ENCODE peak calls at places on chromosomes 7 and 10, in eight cellular contexts. U, G, Q, K, B, C, S and Z are unnamed samples.

GRCh38 chr10:110617455-110618162 is 26.5 kb upstream of the RBM20 start:
- DNase-seq in B (no peak), G (no peak), C (no peak), K (no peak), Q (no peak), U (no peak), S (no peak), Z (no peak)

GRCh38 chr10:12531305-12531738 is 182.0 kb downstream of the CAMK1D start:
- DNase-seq in Q (no peak), G (no peak), K (no peak), U (no peak), C (no peak), S (peak), B (no peak), Z (no peak)

GRCh38 chr7:69190738-69191137 is 407.5 kb upstream of the AUTS2 start:
- DNase-seq in G (no peak), S (no peak), U (no peak), Q (no peak), B (no peak), K (no peak), C (peak), Z (no peak)

GRCh38 chr7:107643938-107644703 is 16.5 kb upstream of the SLC26A4 start:
- DNase-seq in C (no peak), K (peak), S (no peak), Q (no peak), G (no peak), U (no peak), B (no peak), Z (no peak)

GRCh38 chr7:132292803-132293202 is 283.5 kb downstream of the PLXNA4 start:
- DNase-seq in B (no peak), C (no peak), S (no peak), K (no peak), G (no peak), U (no peak), Q (no peak), Z (no peak)

GRCh38 chr7:123034106-123034505 is 38.6 kb upstream of the TAS2R16 start:
- DNase-seq in Q (no peak), S (no peak), C (no peak), G (no peak), B (no peak), U (no peak), K (no peak), Z (no peak)

GRCh38 chr10:11856678-11857077 is 33.5 kb downstream of the PROSER2 start:
- DNase-seq in U (no peak), B (no peak), S (no peak), C (no peak), K (peak), G (no peak), Q (no peak), Z (no peak)

GRCh38 chr10:109887776-109888175 is 35.5 kb downstream of the XPNPEP1 start:
- DNase-seq in Q (no peak), S (no peak), G (no peak), B (no peak), U (no peak), K (no peak), C (no peak), Z (no peak)

GRCh38 chr10:100743626-100744135 is 1.7 kb upstream of the PAX2 start:
- DNase-seq in Q (peak), S (no peak), G (no peak), B (no peak), K (peak), U (no peak), C (peak), Z (peak)

GRCh38 chr7:81600608-81601007 is 169.2 kb downstream of the HGF start:
- DNase-seq in K (peak), Q (no peak), U (no peak), B (no peak), S (no peak), G (no peak), C (no peak), Z (no peak)

DNA sequence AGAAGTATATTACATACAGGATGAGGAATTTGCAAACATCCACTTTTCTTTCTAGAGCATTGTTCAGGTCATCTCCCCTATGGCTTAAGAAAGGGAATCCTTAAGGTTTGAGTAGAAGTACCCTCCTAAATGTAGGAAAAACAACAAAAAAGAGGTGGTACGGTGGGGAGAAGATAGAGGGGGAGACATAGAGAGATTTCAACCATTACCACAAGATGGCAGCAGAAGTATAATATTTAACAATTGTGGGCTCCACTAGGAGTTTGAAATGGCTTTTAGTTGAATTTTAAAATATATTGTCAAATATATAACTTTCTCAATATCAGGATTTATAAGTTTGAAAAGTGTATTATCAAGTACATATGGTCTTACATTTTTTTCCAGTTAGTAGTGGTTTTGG is 72.7 kb upstream of the PRKG1 start:
- DNase-seq in G (no peak), U (no peak), Q (no peak), S (peak), K (peak), B (no peak), C (no peak), Z (no peak)
- H3K27ac ChIP-seq in G (no peak), U (no peak), Q (no peak), S (no peak), K (peak), B (no peak), C (no peak), Z (no peak)

DNA sequence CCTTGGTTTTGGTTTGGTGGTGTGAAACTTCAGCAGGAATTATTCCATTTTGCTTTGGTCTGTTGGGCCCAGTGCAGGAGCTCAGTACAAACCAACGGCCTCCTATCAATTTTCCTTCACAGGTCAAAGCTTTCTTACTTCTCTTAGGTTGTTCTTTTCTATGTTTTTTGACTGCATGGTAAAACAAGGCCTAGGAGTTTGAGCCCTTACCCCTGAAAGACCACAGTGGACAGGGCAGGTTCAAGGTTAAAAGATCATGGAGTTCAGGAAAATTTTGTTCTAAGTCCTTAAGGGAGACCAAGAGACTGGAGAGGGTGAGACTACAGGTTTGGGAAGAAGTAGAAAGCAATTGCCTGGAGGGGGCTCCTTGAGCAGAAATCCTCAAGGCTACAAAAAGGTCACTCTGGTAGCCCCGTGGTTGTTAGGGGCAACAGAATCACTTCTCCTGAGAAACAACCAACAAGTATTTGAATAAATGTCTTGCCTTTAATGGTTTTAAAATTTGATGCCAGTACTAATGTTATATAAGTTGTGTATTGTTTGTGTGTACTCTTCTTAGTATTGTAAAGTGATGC is 40.9 kb upstream of the FHIP2A start:
- DNase-seq in U (no peak), S (no peak), K (no peak), G (no peak), Q (no peak), B (no peak), C (no peak), Z (no peak)
- H3K27ac ChIP-seq in U (no peak), S (peak), K (no peak), G (no peak), Q (peak), B (peak), C (peak), Z (peak)

GRCh38 chr10:121709674-121710073 is 111.4 kb upstream of the FGFR2 start:
- DNase-seq in B (no peak), Q (no peak), S (no peak), C (no peak), K (no peak), G (no peak), U (no peak), Z (no peak)
- H3K27ac ChIP-seq in B (no peak), Q (no peak), S (no peak), C (no peak), K (no peak), G (no peak), U (peak), Z (no peak)

DNA sequence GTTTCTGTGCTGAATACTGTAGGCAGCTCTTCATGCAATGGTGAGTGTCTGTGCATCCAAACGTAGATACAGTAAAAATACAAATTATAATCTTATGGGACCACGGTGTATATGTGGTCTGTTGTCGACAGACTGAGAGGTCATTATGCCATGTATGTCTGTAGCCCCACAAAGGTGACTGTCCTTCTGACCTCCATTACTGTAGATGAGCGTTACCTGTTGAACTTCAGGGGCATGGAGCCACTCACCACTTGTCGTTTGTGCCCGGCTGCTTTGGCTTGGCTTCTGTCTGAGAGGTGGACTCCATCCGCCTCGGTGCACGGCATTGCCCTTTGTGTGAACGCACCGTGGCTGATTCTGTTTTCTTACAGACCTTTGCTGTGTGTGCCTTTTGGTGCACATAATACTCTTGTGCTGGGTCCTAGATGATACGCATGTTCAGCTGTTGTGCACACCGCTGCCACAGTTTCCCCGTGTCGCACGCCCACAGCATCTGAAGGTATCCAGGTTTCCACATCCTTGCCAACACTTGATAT is 2.9 kb downstream of the UBE3C start:
- DNase-seq in K (no peak), Q (no peak), S (no peak), B (no peak), C (no peak), G (no peak), U (no peak), Z (no peak)
- H3K27ac ChIP-seq in K (no peak), Q (no peak), S (no peak), B (no peak), C (no peak), G (no peak), U (no peak), Z (no peak)

GRCh38 chr7:149021725-149022062 is 6.6 kb downstream of the PDIA4 start:
- DNase-seq in S (no peak), K (no peak), Q (no peak), U (no peak), C (no peak), B (no peak), G (no peak), Z (no peak)
- H3K27ac ChIP-seq in S (peak), K (no peak), Q (no peak), U (no peak), C (no peak), B (no peak), G (no peak), Z (no peak)

GRCh38 chr7:148334959-148335577 is 255.5 kb upstream of the C7orf33 start:
- DNase-seq in C (no peak), U (peak), G (no peak), S (no peak), B (no peak), K (no peak), Q (no peak), Z (peak)
- H3K27ac ChIP-seq in C (no peak), U (peak), G (no peak), S (no peak), B (no peak), K (no peak), Q (no peak), Z (peak)

GRCh38 chr10:122368502-122369254 is 5.8 kb upstream of the PLEKHA1 start:
- DNase-seq in G (no peak), U (no peak), C (no peak), Q (no peak), K (no peak), S (no peak), B (no peak), Z (no peak)
- H3K27ac ChIP-seq in G (no peak), U (no peak), C (no peak), Q (no peak), K (no peak), S (no peak), B (no peak), Z (no peak)